ENCODE peak calls at places on chromosomes 1 and 21, in ten cellular contexts. W, J, S, Y, K, H, Z, T, R and Q are unnamed samples.

GRCh38 chr1:173862769-173863223 is 5.0 kb downstream of the GAS5 start:
- DNase-seq in W (no peak), J (no peak), S (no peak), Y (peak; percentile 33), K (no peak), H (peak; percentile 63), Z (no peak), T (no peak), R (no peak), Q (no peak)

GRCh38 chr1:9234223-9235122 is at the start of gene H6PD:
- DNase-seq in W (peak; percentile 43), J (peak; percentile 85), S (peak; percentile 71), Y (peak; percentile 76), K (peak; percentile 87), H (peak; percentile 93), Z (peak; percentile 90), T (peak; percentile 93), R (peak; percentile 88), Q (peak; percentile 81)

GRCh38 chr1:243268751-243269460 is 13.1 kb downstream of the SDCCAG8 start:
- DNase-seq in W (no peak), J (peak; percentile 55), S (peak; percentile 82), Y (no peak), K (no peak), H (peak; percentile 51), Z (no peak), T (no peak), R (no peak), Q (no peak)

GRCh38 chr1:10724948-10725852 is 71.2 kb downstream of the CASZ1 start:
- DNase-seq in W (no peak), J (no peak), S (peak; percentile 36), Y (peak; percentile 70), K (no peak), H (no peak), Z (no peak), T (no peak), R (peak; percentile 73), Q (peak; percentile 93)

GRCh38 chr1:201500670-201501120 is 6.2 kb downstream of the CSRP1 start:
- DNase-seq in W (no peak), J (no peak), S (peak; percentile 50), Y (no peak), K (no peak), H (peak; percentile 71), Z (no peak), T (no peak), R (no peak), Q (peak; percentile 48)

GRCh38 chr1:73998348-73998959 is 199.5 kb downstream of the LRRIQ3 start:
- DNase-seq in W (no peak), J (no peak), S (peak; percentile 37), Y (peak; percentile 51), K (no peak), H (no peak), Z (no peak), T (no peak), R (no peak), Q (peak; percentile 62)

GRCh38 chr1:63946866-63947491 is 173.2 kb downstream of the ROR1 start:
- DNase-seq in W (no peak), J (no peak), S (peak; percentile 53), Y (no peak), K (no peak), H (no peak), Z (peak; percentile 11), T (peak; percentile 87), R (peak; percentile 31), Q (peak; percentile 25)

GRCh38 chr21:45319461-45320211 is 31.9 kb upstream of the POFUT2 start:
- DNase-seq in W (no peak), J (peak; percentile 17), S (peak; percentile 76), Y (no peak), K (no peak), H (peak; percentile 51), Z (no peak), T (no peak), R (peak; percentile 62), Q (peak; percentile 57)

GRCh38 chr21:34126691-34127090 is 53.3 kb downstream of the MRPS6 start:
- DNase-seq in W (no peak), J (no peak), S (peak; percentile 81), Y (peak; percentile 83), K (no peak), H (no peak), Z (no peak), T (no peak), R (no peak), Q (peak; percentile 38)

GRCh38 chr1:36836196-36836883 is 198.0 kb downstream of the GRIK3 start:
- DNase-seq in W (no peak), J (no peak), S (no peak), Y (no peak), K (no peak), H (no peak), Z (no peak), T (no peak), R (no peak), Q (no peak)

GRCh38 chr1:38534473-38534823 is 325.1 kb downstream of the RRAGC start:
- DNase-seq in W (no peak), J (no peak), S (no peak), Y (no peak), K (no peak), H (no peak), Z (no peak), T (no peak), R (no peak), Q (no peak)
- TF ChIP-seq CTCF in W (no peak), J (no peak), S (no peak), Y (no peak), K (no peak), H (no peak), Z (no peak), T (no peak), R (no peak), Q (no peak)

GRCh38 chr1:919271-919872 is 4.4 kb upstream of the SAMD11 start:
- DNase-seq in W (no peak), J (no peak), S (no peak), Y (no peak), K (no peak), H (no peak), Z (no peak), T (no peak), R (no peak), Q (no peak)

GRCh38 chr1:920506-920905 is 3.2 kb upstream of the SAMD11 start:
- DNase-seq in W (no peak), J (no peak), S (no peak), Y (no peak), K (no peak), H (no peak), Z (no peak), T (no peak), R (no peak), Q (no peak)

GRCh38 chr1:923131-923990 is at the start of gene SAMD11:
- DNase-seq in W (peak; percentile 44), J (peak; percentile 90), S (peak; percentile 90), Y (peak; percentile 69), K (peak; percentile 85), H (peak; percentile 91), Z (peak; percentile 85), T (peak; percentile 91), R (peak; percentile 92), Q (peak; percentile 89)

GRCh38 chr1:920008-920407 is 3.7 kb upstream of the SAMD11 start:
- DNase-seq in W (no peak), J (no peak), S (no peak), Y (no peak), K (no peak), H (no peak), Z (no peak), T (no peak), R (no peak), Q (no peak)

GRCh38 chr1:921011-921837 is 2.5 kb upstream of the SAMD11 start:
- DNase-seq in W (no peak), J (peak; percentile 68), S (peak; percentile 79), Y (peak; percentile 68), K (peak; percentile 69), H (peak; percentile 92), Z (peak; percentile 72), T (no peak), R (peak; percentile 70), Q (peak; percentile 69)
- TF ChIP-seq CTCF in W (no peak), J (peak; percentile 41), S (peak; percentile 44), Y (no peak), K (no peak), H (peak; percentile 70), Z (peak; percentile 49), T (peak; percentile 55), R (peak; percentile 77), Q (peak; percentile 42)

GRCh38 chr1:237267743-237268142 is 225.8 kb downstream of the RYR2 start:
- DNase-seq in W (no peak), J (no peak), S (no peak), Y (no peak), K (no peak), H (no peak), Z (no peak), T (no peak), R (no peak), Q (no peak)

GRCh38 chr1:237269938-237270337 is 228.0 kb downstream of the RYR2 start:
- DNase-seq in W (no peak), J (no peak), S (no peak), Y (no peak), K (no peak), H (no peak), Z (no peak), T (no peak), R (no peak), Q (no peak)

GRCh38 chr1:237270338-237270737 is 228.4 kb downstream of the RYR2 start:
- DNase-seq in W (no peak), J (no peak), S (no peak), Y (no peak), K (no peak), H (no peak), Z (no peak), T (no peak), R (no peak), Q (no peak)
- TF ChIP-seq CTCF in W (no peak), J (no peak), S (no peak), Y (no peak), K (no peak), H (no peak), Z (no peak), T (no peak), R (no peak), Q (no peak)

DNA sequence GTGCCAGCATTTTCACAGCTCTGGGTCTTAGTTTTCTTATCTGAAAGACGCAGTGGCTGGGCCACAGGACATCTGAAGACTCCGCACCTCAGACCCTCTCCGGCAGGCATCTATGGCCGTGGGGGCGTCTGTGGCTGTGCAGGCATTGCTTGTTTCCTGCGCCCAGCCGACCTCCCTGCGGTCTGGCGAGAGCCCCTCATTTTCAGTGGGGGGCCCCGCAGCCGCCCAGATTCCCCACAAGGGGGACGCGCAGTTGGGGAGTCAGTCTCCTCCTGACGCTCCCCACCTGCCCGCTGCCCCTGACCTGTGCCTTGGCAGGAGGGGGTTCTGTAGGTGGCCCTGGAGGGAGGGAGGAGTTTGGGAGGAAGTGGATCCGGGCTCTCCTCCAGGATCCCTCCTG is 3.5 kb upstream of the TFF1 start:
- DNase-seq in W (no peak), J (no peak), S (no peak), Y (no peak), K (no peak), H (no peak), Z (no peak), T (no peak), R (no peak), Q (no peak)
- TF ChIP-seq CTCF in W (no peak), J (no peak), S (no peak), Y (no peak), K (no peak), H (peak; percentile 52), Z (no peak), T (no peak), R (no peak), Q (no peak)

GRCh38 chr21:28614816-28615215 is 377.9 kb downstream of the LTN1 start:
- DNase-seq in W (no peak), J (no peak), S (peak; percentile 53), Y (no peak), K (no peak), H (no peak), Z (no peak), T (no peak), R (no peak), Q (no peak)
- TF ChIP-seq CTCF in W (no peak), J (no peak), S (no peak), Y (no peak), K (no peak), H (no peak), Z (no peak), T (no peak), R (no peak), Q (no peak)